ENCODE peak calls at places on chromosome 10, in four cellular contexts. O, J, H and Z are unnamed samples.

GRCh38 chr10:29689001-29689400 is 54.2 kb upstream of the SVIL start:
- DNase-seq in J (peak), H (peak), O (no peak), Z (no peak)

GRCh38 chr10:101570764-101571572 is 17.1 kb downstream of the POLL start:
- DNase-seq in H (no peak), O (no peak), J (peak), Z (no peak)

GRCh38 chr10:13053794-13054462 is 46.0 kb upstream of the OPTN start:
- DNase-seq in H (no peak), O (no peak), J (peak), Z (no peak)

GRCh38 chr10:62082729-62083412 is 181.4 kb downstream of the ARID5B start:
- DNase-seq in J (peak), H (peak), O (no peak), Z (no peak)

GRCh38 chr10:34049469-34049868 is 715.0 kb upstream of the NRP1 start:
- DNase-seq in J (peak), H (peak), O (no peak), Z (no peak)

GRCh38 chr10:101273736-101274135 is 44.5 kb upstream of the LBX1 start:
- DNase-seq in O (no peak), J (no peak), H (no peak), Z (no peak)

GRCh38 chr10:60662917-60663614 is 115.2 kb upstream of the CDK1 start:
- DNase-seq in O (no peak), J (peak), H (no peak), Z (no peak)

GRCh38 chr10:85946713-85947326 is 419.8 kb downstream of the GRID1 start:
- DNase-seq in J (no peak), O (no peak), H (no peak), Z (no peak)

GRCh38 chr10:110857265-110858158 is 14.2 kb upstream of the PDCD4 start:
- DNase-seq in H (peak), O (peak), J (no peak), Z (no peak)

GRCh38 chr10:72186633-72187330 is 29.0 kb upstream of the ANAPC16 start:
- DNase-seq in J (no peak), H (peak), O (peak), Z (no peak)

GRCh38 chr10:63264852-63265617 is 131.9 kb downstream of the NRBF2 start:
- DNase-seq in O (peak), H (peak), J (peak), Z (no peak)

GRCh38 chr10:35421553-35422178 is 85.4 kb downstream of the CCNY start:
- DNase-seq in H (peak), J (peak), O (peak), Z (no peak)

GRCh38 chr10:95445837-95446347 is 115.3 kb downstream of the SORBS1 start:
- DNase-seq in O (peak), J (peak), H (peak), Z (no peak)

GRCh38 chr10:102394801-102395676 is 466 bp upstream of the NFKB2 start:
- DNase-seq in H (peak), J (peak), O (peak), Z (no peak)

GRCh38 chr10:75987610-75988009 is 556.2 kb downstream of the LRMDA start:
- DNase-seq in J (peak), H (peak), O (no peak), Z (no peak)

GRCh38 chr10:33109788-33110469 is 151.9 kb upstream of the ITGB1 start:
- DNase-seq in H (no peak), O (no peak), J (no peak), Z (no peak)

GRCh38 chr10:133114251-133114650 is 26.5 kb downstream of the ADGRA1 start:
- DNase-seq in J (no peak), O (no peak), H (no peak), Z (no peak)

GRCh38 chr10:125008689-125009579 is 67.0 kb downstream of the ZRANB1 start:
- DNase-seq in O (no peak), H (no peak), J (no peak), Z (no peak)

GRCh38 chr10:80407836-80408197 is 534 bp upstream of the PRXL2A start:
- DNase-seq in O (peak), J (no peak), H (peak), Z (no peak)

GRCh38 chr10:79086822-79087221 is 18.1 kb downstream of the ZMIZ1 start:
- DNase-seq in O (no peak), H (no peak), J (no peak), Z (no peak)

GRCh38 chr10:114278884-114279191 is 39.8 kb downstream of the VWA2 start:
- DNase-seq in J (no peak), H (no peak), O (no peak), Z (no peak)

GRCh38 chr10:123250640-123251039 is 96.4 kb downstream of the BUB3 start:
- DNase-seq in H (no peak), O (no peak), J (no peak), Z (no peak)

GRCh38 chr10:65793738-65794425 is 1132.0 kb upstream of the LRRTM3 start:
- DNase-seq in H (no peak), J (peak), O (peak), Z (no peak)

GRCh38 chr10:17782921-17783665 is 26.1 kb upstream of the MRC1 start:
- DNase-seq in J (peak), O (no peak), H (peak), Z (no peak)